ENCODE peak calls at places on chromosome 4, in six cellular contexts. F is mesothelial cell of epicardium, U is fibroblast of pulmonary artery, Y is GM20000, B is mammary epithelial cell, J is astrocyte of the spinal cord. S is an unnamed sample.

GRCh38 chr4:140839888-140840790 is 84.0 kb upstream of the TBC1D9 start:
- DNase-seq in F (no peak), U (no peak), Y (no peak), B (no peak), J (peak), S (no peak)

GRCh38 chr4:99061048-99061447 is 27.5 kb downstream of the ADH5 start:
- DNase-seq in F (no peak), U (no peak), Y (no peak), B (no peak), J (no peak), S (no peak)

GRCh38 chr4:57320880-57321279 is 210.7 kb upstream of the IGFBP7 start:
- DNase-seq in F (no peak), U (no peak), Y (no peak), B (no peak), J (no peak), S (no peak)

GRCh38 chr4:184826315-184827266 is 823 bp upstream of the ACSL1 start:
- DNase-seq in F (no peak), U (no peak), Y (peak), B (no peak), J (no peak), S (no peak)

GRCh38 chr4:10535900-10536299 is 78.7 kb upstream of the ZNF518B start:
- DNase-seq in F (no peak), U (no peak), Y (peak), B (no peak), J (no peak), S (no peak)

GRCh38 chr4:1910643-1911042 is 39.5 kb downstream of the NSD2 start:
- DNase-seq in F (no peak), U (peak), Y (no peak), B (peak), J (peak), S (no peak)

GRCh38 chr4:187172340-187172761 is 448.7 kb upstream of the FAT1 start:
- DNase-seq in F (no peak), U (peak), Y (no peak), B (no peak), J (peak), S (no peak)

GRCh38 chr4:138199568-138200235 is 42.4 kb downstream of the SLC7A11 start:
- DNase-seq in F (no peak), U (peak), Y (no peak), B (peak), J (peak), S (no peak)

GRCh38 chr4:5435201-5435600 is 273.2 kb downstream of the EVC2 start:
- DNase-seq in F (no peak), U (no peak), Y (no peak), B (no peak), J (no peak), S (peak)

GRCh38 chr4:11632488-11632887 is 203.8 kb upstream of the HS3ST1 start:
- DNase-seq in F (no peak), U (no peak), Y (no peak), B (peak), J (no peak), S (no peak)

GRCh38 chr4:6198768-6199343 is 1.5 kb downstream of the JAKMIP1 start:
- DNase-seq in F (no peak), U (no peak), Y (no peak), B (peak), J (no peak), S (peak)

GRCh38 chr4:84530871-84531270 is 31.8 kb upstream of the NKX6-1 start:
- DNase-seq in F (no peak), U (peak), Y (no peak), B (peak), J (peak), S (no peak)

GRCh38 chr4:42633605-42634388 is 23.1 kb downstream of the ATP8A1 start:
- DNase-seq in F (no peak), U (no peak), Y (no peak), B (no peak), J (no peak), S (no peak)

GRCh38 chr4:13700196-13701140 is 72.9 kb upstream of the BOD1L1 start:
- DNase-seq in F (no peak), U (peak), Y (no peak), B (peak), J (peak), S (no peak)

GRCh38 chr4:165060938-165061337 is 7.3 kb downstream of the TRIM75 start:
- DNase-seq in F (no peak), U (no peak), Y (no peak), B (no peak), J (no peak), S (no peak)
- TF ChIP-seq CTCF in F (no peak), U (peak), Y (no peak), B (peak), J (peak), S (peak)

GRCh38 chr4:162957521-162958143 is 209.1 kb downstream of the NAF1 start:
- DNase-seq in F (no peak), U (no peak), Y (no peak), B (no peak), J (no peak), S (no peak)

GRCh38 chr4:162954976-162955375 is 211.7 kb downstream of the NAF1 start:
- DNase-seq in F (no peak), U (no peak), Y (no peak), B (no peak), J (no peak), S (no peak)

GRCh38 chr4:162959056-162959455 is 207.6 kb downstream of the NAF1 start:
- DNase-seq in F (no peak), U (no peak), Y (peak), B (no peak), J (no peak), S (no peak)
- TF ChIP-seq CTCF in F (no peak), U (no peak), Y (peak), B (no peak), J (no peak), S (no peak)

DNA sequence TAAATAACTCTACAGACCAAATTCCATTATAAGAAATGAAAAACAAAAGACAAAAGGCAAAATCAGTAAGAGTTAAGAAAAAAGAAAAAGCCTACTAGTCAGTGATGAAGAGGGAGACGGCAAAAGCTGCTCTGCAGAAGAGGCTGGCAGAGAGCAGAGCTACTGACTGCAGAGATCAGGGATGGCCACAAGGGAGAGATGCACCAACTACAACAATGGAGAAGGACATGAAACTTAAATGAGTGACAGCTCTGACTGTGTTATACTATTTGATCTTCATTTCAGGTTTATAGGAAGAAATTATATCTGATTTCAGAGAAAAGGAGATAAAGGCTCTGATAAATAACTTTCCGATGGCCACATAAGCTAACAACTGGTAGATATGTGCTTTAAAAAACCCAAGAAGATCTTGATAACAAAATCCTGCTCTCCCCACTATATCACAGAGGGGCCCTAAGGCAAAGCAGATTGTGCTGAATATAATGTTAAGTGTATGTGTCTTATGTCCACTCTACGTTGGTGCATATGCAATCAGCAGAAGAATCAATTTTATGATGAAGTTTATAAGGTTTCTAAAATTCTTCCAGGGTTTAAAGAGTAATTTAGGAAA is 58.4 kb upstream of the COX18 start:
- DNase-seq in F (no peak), U (peak), Y (no peak), B (no peak), J (no peak), S (no peak)
- TF ChIP-seq CTCF in F (no peak), U (peak), Y (no peak), B (peak), J (peak), S (peak)

DNA sequence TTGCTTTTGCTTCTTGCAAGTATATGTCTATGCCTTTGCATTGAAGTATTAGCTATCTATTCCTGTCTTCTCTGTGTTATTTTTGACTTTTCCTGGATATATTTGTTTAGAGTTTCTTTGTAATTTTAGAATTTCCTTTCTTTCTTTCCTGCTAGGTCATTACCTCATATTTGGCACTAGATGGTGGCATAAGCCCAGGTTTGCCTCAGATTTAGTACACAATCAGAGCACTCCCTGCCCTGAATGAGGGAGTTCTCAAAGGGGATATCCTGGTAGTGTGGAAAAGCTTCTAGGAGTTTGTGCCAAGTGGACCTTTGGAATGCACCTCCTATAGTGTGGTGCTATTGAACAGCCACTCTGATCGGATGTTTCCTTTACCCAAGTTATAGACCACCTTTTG is 181.6 kb downstream of the UGT8 start:
- DNase-seq in F (no peak), U (peak), Y (no peak), B (no peak), J (peak), S (no peak)
- TF ChIP-seq CTCF in F (no peak), U (no peak), Y (peak), B (peak), J (peak), S (peak)

GRCh38 chr4:4432341-4433125 is 45.6 kb downstream of the NSG1 start:
- DNase-seq in F (no peak), U (no peak), Y (no peak), B (no peak), J (no peak), S (peak)

GRCh38 chr4:4428966-4429875 is 42.3 kb downstream of the NSG1 start:
- DNase-seq in F (no peak), U (no peak), Y (no peak), B (no peak), J (no peak), S (peak)

GRCh38 chr4:4427478-4427870 is 40.6 kb downstream of the NSG1 start:
- DNase-seq in F (no peak), U (no peak), Y (no peak), B (peak), J (peak), S (peak)

GRCh38 chr4:4427886-4428285 is 41.0 kb downstream of the NSG1 start:
- DNase-seq in F (no peak), U (no peak), Y (no peak), B (no peak), J (no peak), S (peak)

DNA sequence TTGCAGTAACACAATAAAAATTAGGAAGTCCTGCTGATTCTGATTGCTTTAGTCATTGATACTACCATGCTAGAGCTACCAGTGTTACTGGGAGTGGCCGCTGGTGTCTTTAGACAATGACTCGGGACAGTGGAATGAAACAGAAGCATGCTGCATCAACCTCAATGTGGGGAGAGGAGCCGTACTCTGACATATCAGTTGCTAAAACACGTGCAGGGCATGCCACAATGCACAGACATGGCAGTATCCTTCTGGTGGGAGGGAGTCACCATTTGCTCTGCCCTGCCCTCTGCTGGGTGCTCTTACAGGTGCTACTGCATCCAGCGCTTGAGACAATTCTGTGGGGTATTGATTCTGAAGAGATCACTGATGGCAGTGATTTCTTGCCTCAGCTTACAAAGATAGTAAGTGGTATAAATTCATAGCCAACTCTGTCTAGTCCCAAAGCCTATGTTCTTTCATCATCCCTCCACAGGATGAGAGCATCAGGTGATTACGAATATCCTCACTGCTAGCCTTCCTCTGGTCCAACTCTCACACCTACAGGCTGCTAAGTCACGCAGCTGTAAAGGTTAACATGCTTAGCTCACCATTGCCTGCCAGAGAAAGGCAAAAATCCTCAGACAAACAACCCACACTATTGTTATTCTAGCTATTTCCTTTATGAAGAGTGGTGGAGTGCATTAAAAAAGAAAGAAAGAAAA is 43.7 kb downstream of the NSG1 start:
- DNase-seq in F (no peak), U (peak), Y (peak), B (peak), J (peak), S (peak)
- TF ChIP-seq CTCF in F (peak), U (peak), Y (peak), B (peak), J (peak), S (peak)

GRCh38 chr4:177375971-177376370 is 66.3 kb downstream of the AGA start:
- DNase-seq in F (no peak), U (no peak), Y (no peak), B (no peak), J (peak), S (no peak)

GRCh38 chr4:177385576-177386320 is 56.5 kb downstream of the AGA start:
- DNase-seq in F (no peak), U (no peak), Y (no peak), B (no peak), J (no peak), S (no peak)

GRCh38 chr4:177384856-177385396 is 57.3 kb downstream of the AGA start:
- DNase-seq in F (no peak), U (no peak), Y (no peak), B (no peak), J (no peak), S (no peak)

GRCh38 chr4:177381762-177382310 is 60.4 kb downstream of the AGA start:
- DNase-seq in F (no peak), U (no peak), Y (no peak), B (no peak), J (no peak), S (no peak)

GRCh38 chr4:177380730-177381287 is 61.4 kb downstream of the AGA start:
- DNase-seq in F (no peak), U (no peak), Y (no peak), B (peak), J (no peak), S (no peak)
- TF ChIP-seq CTCF in F (no peak), U (no peak), Y (peak), B (no peak), J (no peak), S (no peak)

GRCh38 chr4:145231906-145232700 is 51.7 kb upstream of the OTUD4 start:
- DNase-seq in F (no peak), U (peak), Y (no peak), B (no peak), J (peak), S (no peak)

GRCh38 chr4:145230726-145231125 is 50.3 kb upstream of the OTUD4 start:
- DNase-seq in F (no peak), U (peak), Y (no peak), B (no peak), J (no peak), S (no peak)

DNA sequence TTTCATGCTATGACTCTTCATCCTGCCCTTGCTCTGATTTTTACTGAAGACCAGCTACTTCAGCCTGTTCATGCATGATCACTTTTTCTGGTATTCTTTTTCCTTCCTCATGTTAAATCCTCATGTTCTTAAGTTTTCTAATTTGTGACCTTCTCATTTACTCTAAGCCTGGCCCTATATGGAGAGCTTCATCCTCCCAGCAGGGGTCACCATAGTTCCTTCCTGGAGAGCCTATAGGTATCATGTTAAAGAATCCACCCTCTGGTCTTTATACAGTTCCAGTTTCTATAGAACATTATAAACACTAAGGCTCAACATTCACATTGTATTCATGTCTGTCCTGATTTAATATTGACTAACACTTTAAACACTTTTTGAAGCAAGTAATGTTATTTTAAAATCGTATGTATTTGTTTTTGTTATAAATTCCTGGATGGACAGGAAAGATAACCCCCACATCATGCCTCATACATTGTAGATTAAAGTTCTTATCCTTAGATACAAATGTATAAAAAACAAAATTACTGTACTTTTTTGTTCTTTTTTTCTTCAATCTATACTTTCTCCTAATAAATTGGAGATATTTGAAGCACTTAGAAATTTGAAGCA is 53.8 kb upstream of the OTUD4 start:
- DNase-seq in F (peak), U (peak), Y (peak), B (peak), J (peak), S (no peak)
- TF ChIP-seq CTCF in F (peak), U (peak), Y (peak), B (peak), J (peak), S (peak)

GRCh38 chr4:112352736-112353135 is 55.6 kb downstream of the ALPK1 start:
- DNase-seq in F (no peak), U (no peak), Y (no peak), B (no peak), J (no peak), S (no peak)

GRCh38 chr4:112343330-112343729 is 46.2 kb downstream of the ALPK1 start:
- DNase-seq in F (no peak), U (no peak), Y (no peak), B (no peak), J (no peak), S (no peak)

GRCh38 chr4:112348488-112349158 is 51.5 kb downstream of the ALPK1 start:
- DNase-seq in F (no peak), U (peak), Y (no peak), B (peak), J (peak), S (no peak)
- TF ChIP-seq CTCF in F (no peak), U (peak), Y (no peak), B (peak), J (peak), S (peak)

DNA sequence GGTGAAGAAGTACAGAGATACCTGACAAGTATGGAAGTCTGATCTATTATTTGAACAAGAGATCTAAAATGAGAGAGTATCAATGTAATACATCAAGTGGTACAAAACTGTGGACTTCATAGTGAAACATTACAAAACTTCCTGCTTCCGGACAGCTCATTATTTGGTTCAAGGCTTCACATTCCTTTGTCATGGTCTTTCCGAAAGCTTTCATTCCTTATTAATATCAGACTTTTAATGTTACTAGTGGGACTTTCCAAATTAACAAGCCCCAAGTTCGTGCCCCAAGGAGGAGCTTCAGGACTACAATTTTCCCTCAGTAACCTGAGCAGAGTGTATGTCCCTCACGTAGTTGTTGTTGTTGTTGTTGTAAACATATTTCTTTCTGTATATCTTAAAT is 1.2 kb downstream of the CHIC2 start:
- DNase-seq in F (no peak), U (peak), Y (peak), B (peak), J (peak), S (no peak)
- TF ChIP-seq CTCF in F (no peak), U (no peak), Y (no peak), B (no peak), J (no peak), S (no peak)